ENCODE peak calls at places on chromosomes 7 and 10, in nine cellular contexts. S is aorta; G is A673; R is left ventricle myocardium inferior; P is adrenal gland; M is IMR-90; U is effector memory CD4-positive, alpha-beta T cell; Q is cardiac muscle cell; Y is body of pancreas. D is an unnamed sample. For H3K9me3, the result is how much of the 10 kb centered on the place peaks cover.

GRCh38 chr10:61733358-61733940 is 70.7 kb downstream of the CABCOCO1 start:
- DNase-seq in Y (peak), U (no peak), Q (peak), S (no peak), P (peak), G (peak), R (no peak), M (peak), D (peak)

GRCh38 chr7:29457141-29457561 is 106.5 kb upstream of the PRR15 start:
- DNase-seq in M (no peak), Q (no peak), G (no peak), P (no peak), Y (no peak), U (no peak), R (no peak), S (no peak), D (peak)

GRCh38 chr7:134910214-134910890 is 76.0 kb upstream of the AGBL3 start:
- DNase-seq in M (no peak), P (no peak), Y (peak), G (no peak), U (no peak), Q (no peak), S (no peak), R (no peak), D (no peak)

GRCh38 chr10:1552415-1552814 is 184.9 kb downstream of the ADARB2 start:
- DNase-seq in P (no peak), Y (no peak), R (no peak), S (no peak), U (no peak), G (no peak), Q (no peak), M (no peak), D (no peak)

GRCh38 chr10:1522237-1522636 is 215.1 kb downstream of the ADARB2 start:
- DNase-seq in R (no peak), Q (no peak), P (no peak), M (no peak), G (no peak), U (no peak), Y (no peak), S (no peak), D (no peak)

GRCh38 chr7:116683786-116684185 is 11.8 kb downstream of the MET start:
- DNase-seq in Y (no peak), P (no peak), G (no peak), R (no peak), U (no peak), Q (no peak), S (no peak), M (no peak), D (no peak)

GRCh38 chr10:92689663-92690210 is at the start of gene HHEX:
- DNase-seq in S (peak), M (peak), G (peak), Y (peak), U (no peak), P (peak), R (peak), Q (peak), D (peak)

GRCh38 chr10:124728071-124728829 is 15.9 kb downstream of the FAM53B start:
- DNase-seq in R (no peak), M (peak), Y (peak), U (no peak), P (peak), S (no peak), G (no peak), Q (peak), D (peak)

GRCh38 chr7:132065973-132066611 is 509.7 kb upstream of the PODXL start:
- DNase-seq in G (peak), Q (no peak), U (no peak), S (no peak), R (no peak), M (no peak), P (no peak), Y (no peak), D (peak)

DNA sequence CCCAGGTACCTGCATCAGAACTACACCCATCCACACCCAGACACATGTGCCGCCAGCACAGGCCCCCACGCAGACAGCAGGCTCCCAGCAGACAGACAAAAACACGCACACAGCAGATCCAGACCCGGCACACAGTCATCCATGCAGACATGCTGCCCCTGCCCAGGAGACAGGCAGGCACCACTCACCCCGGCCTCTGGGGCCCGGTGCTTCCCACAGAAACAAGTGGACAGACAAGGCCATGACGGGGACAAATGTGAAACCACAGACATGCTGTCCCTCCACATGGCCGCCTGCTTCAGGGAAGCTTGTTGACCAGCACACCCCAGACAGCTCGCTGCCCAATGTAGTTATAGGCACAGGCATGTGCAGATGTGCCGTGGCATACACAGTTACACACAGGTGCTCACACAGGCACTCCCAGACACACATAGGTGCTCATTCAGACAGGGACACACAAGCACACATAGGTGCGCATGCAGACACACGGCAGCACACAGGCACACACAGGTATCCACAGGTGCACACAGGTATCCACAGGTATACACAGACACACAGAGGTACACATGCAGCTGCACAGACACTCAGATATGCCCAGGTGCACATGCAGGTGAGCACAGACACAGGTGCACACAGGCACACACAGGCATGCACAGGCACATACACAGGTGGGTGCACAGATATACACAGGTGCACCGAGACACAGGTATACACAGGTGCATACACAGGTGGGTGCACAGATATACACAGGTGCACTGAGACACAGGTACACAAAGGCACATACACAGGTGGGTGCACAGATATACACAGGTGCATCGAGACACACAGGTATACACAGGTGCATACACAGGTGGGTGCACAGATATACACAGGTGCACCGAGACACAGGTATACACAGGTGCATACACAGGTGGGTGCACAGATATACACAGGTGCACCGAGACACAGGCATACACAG is 10.5 kb upstream of the SCART1 start:
- DNase-seq in Q (no peak), R (no peak), S (peak), M (no peak), Y (no peak), P (no peak), U (no peak), G (no peak), D (no peak)
- H3K9me3 ChIP-seq in Q (under half), R (under half), S (under half), M (under half), Y (under half), P (under half), U (under half), G (under half), D (under half)

GRCh38 chr10:122115874-122116273 is 126.9 kb downstream of the TACC2 start:
- DNase-seq in U (no peak), P (no peak), M (no peak), Q (no peak), R (no peak), Y (no peak), G (no peak), S (no peak), D (no peak)

GRCh38 chr10:122112625-122113160 is 123.7 kb downstream of the TACC2 start:
- DNase-seq in Y (peak), G (peak), U (no peak), R (peak), Q (peak), M (peak), S (peak), P (peak), D (peak)

GRCh38 chr10:122113161-122113944 is 124.4 kb downstream of the TACC2 start:
- DNase-seq in U (no peak), Y (peak), P (peak), R (peak), S (peak), M (peak), Q (peak), G (peak), D (peak)

GRCh38 chr10:122116331-122116730 is 127.4 kb downstream of the TACC2 start:
- DNase-seq in G (no peak), M (peak), R (no peak), Q (peak), Y (peak), P (peak), U (no peak), S (no peak), D (peak)

DNA sequence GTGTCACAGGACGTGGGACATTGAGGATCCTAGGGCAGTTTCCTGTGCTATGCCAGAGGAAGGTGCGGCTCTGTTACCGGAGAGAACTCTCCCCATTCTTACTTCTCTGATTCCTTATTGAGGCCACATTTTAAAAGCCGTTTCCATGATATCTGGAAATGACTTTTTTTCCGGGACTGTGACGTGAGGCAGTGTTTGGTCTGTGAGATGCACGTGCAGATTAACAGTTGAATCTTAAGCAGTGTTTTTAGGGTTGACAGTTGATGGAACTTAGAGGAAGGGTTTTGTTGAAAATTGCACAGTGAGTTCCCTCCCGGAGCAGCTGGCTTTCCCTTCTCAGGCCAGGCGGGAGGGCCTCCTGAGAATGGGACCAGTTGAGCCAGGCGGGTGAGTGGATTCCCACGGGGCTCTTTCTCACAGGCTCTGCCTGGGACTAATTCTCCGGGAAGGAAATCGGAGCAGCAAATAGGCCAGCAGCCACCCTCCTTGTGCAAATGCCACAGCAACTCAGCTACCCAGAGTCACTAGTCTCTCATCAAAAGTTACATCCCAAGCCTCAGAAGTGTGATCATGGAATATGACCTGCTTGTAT is 125.3 kb downstream of the TACC2 start:
- DNase-seq in Q (no peak), S (no peak), Y (no peak), M (peak), P (peak), G (no peak), R (no peak), U (no peak), D (peak)
- H3K27ac ChIP-seq in Q (peak), S (peak), Y (peak), M (peak), P (peak), G (no peak), R (peak), U (no peak), D (peak)

GRCh38 chr10:128491686-128492085 is 365.5 kb upstream of the MKI67 start:
- DNase-seq in Q (no peak), G (no peak), U (no peak), M (no peak), P (no peak), S (no peak), Y (no peak), R (no peak), D (no peak)

GRCh38 chr10:128498378-128498730 is 372.1 kb upstream of the MKI67 start:
- DNase-seq in Q (no peak), G (no peak), P (no peak), M (no peak), R (no peak), S (no peak), Y (no peak), U (no peak), D (no peak)

GRCh38 chr10:128497660-128498377 is 371.6 kb upstream of the MKI67 start:
- DNase-seq in Q (no peak), M (no peak), U (no peak), R (no peak), S (no peak), P (no peak), G (no peak), Y (no peak), D (no peak)

GRCh38 chr10:128493811-128494210 is 367.6 kb upstream of the MKI67 start:
- DNase-seq in P (no peak), Y (no peak), U (no peak), R (no peak), Q (no peak), G (no peak), S (no peak), M (no peak), D (no peak)

DNA sequence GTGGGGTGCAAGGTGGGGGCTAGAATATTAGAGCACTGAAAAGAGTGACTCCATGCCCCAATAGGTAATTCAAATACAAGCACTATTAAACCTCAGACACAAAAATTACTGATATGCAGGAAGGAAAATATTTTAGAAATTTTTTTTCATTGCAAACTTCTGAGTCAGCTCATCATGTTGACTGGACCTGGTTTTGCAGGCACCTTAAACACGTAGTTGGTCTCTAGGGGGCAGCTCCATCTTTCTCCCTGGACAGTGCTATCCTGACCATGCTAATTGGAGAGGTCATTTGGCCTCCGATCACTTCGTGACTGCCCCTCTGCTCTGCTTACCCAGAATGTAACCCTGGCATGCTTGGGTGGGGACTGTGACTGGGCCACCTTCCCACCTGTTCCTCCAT is 368.4 kb upstream of the MKI67 start:
- DNase-seq in P (no peak), S (no peak), Y (no peak), Q (no peak), G (no peak), R (no peak), M (no peak), U (no peak), D (no peak)
- H3K9me3 ChIP-seq in P (under half), S (under half), Y (under half), Q (under half), G (under half), R (under half), M (half or more), U (under half), D (under half)

GRCh38 chr10:130763491-130763890 is 548.0 kb downstream of the TCERG1L start:
- DNase-seq in R (no peak), S (no peak), Y (no peak), Q (no peak), G (no peak), U (no peak), M (no peak), P (no peak), D (no peak)

GRCh38 chr10:130761896-130762295 is 549.6 kb downstream of the TCERG1L start:
- DNase-seq in Q (no peak), Y (no peak), R (no peak), U (no peak), P (no peak), S (no peak), M (no peak), G (no peak), D (no peak)

GRCh38 chr10:130763071-130763470 is 548.5 kb downstream of the TCERG1L start:
- DNase-seq in R (no peak), M (no peak), S (no peak), P (no peak), G (no peak), Y (no peak), Q (no peak), U (no peak), D (no peak)

GRCh38 chr10:130762481-130762880 is 549.0 kb downstream of the TCERG1L start:
- DNase-seq in U (no peak), M (no peak), S (no peak), R (no peak), Y (no peak), Q (no peak), G (no peak), P (no peak), D (no peak)

DNA sequence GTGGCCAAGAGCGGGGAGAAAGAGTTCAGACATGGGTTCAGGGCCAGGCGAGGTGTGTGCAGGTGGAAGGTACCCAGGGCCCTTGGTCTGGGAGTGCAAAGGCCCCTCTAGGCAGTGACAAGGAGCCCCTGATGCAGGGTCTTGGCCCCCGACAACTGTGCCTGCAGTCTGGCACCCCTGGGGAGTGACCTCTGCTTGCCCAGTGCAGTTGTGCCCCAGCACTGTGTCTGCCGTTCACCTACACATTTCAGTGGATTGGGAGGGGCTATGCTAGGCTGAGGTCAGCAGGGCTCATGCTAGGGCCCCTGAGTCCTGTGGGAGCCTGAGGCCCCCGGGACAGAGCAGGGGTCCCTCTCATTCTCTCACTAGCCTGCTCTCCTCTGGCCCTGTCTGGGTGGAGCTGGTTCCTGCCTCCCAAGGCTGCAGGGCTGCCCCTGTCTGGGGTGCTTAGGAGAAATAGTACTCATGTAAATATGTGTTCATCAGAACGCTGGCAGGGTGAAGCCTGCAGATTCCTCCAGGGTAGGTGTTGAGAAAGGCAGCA is 550.4 kb downstream of the TCERG1L start:
- DNase-seq in P (no peak), R (no peak), M (no peak), Y (no peak), G (no peak), U (no peak), S (no peak), Q (no peak), D (no peak)
- H3K27ac ChIP-seq in P (no peak), R (no peak), M (no peak), Y (no peak), G (peak), U (no peak), S (no peak), Q (no peak), D (no peak)

GRCh38 chr7:32516551-32517082 is 21.3 kb downstream of the AVL9 start:
- DNase-seq in G (no peak), R (no peak), Q (peak), U (no peak), S (no peak), P (peak), M (no peak), Y (no peak), D (peak)
- H3K9me3 ChIP-seq in G (under half), R (under half), Q (under half), U (under half), S (under half), P (under half), M (under half), Y (under half), D (under half)

DNA sequence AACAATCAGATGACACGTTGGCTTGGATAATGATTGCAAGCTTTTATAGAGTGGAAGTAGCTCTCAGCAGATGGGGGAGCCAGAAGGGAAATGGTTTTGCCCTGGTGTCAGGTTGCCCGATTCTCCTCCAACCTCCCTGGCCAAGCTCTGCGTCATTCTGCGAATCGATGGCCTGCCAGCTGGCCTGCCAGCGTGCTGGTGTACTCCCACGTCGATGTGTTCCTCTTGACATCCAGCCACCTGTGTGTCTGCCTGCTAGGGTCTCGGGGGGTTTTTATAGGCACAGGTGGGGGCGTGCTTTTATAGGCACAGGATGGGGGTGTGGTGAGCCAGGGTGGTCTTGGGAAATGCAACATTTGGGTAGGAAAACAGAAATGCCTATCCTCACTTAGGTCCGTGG is 4.6 kb downstream of the NET1 start:
- DNase-seq in U (no peak), P (no peak), S (peak), G (no peak), R (no peak), M (no peak), Y (no peak), Q (no peak), D (no peak)
- H3K27ac ChIP-seq in U (no peak), P (no peak), S (no peak), G (no peak), R (no peak), M (no peak), Y (no peak), Q (no peak), D (no peak)

GRCh38 chr10:121627810-121628209 is 29.6 kb upstream of the FGFR2 start:
- DNase-seq in M (no peak), U (no peak), P (no peak), Y (no peak), Q (no peak), R (no peak), S (no peak), G (no peak), D (peak)

GRCh38 chr10:121633056-121633455 is 34.8 kb upstream of the FGFR2 start:
- DNase-seq in S (no peak), Y (no peak), R (no peak), U (no peak), P (no peak), G (no peak), Q (no peak), M (no peak), D (no peak)

GRCh38 chr10:121628859-121629258 is 30.6 kb upstream of the FGFR2 start:
- DNase-seq in Q (no peak), M (no peak), G (no peak), S (no peak), Y (no peak), P (no peak), R (no peak), U (no peak), D (no peak)

GRCh38 chr10:121631296-121631695 is 33.1 kb upstream of the FGFR2 start:
- DNase-seq in U (no peak), Y (no peak), Q (no peak), R (no peak), M (no peak), P (no peak), G (no peak), S (no peak), D (no peak)
- H3K9me3 ChIP-seq in U (under half), Y (under half), Q (under half), R (under half), M (under half), P (under half), G (under half), S (under half), D (under half)

GRCh38 chr10:103666109-103666508 is 172.6 kb downstream of the NEURL1 start:
- DNase-seq in P (peak), S (no peak), Y (peak), M (peak), G (peak), R (no peak), Q (peak), U (no peak), D (peak)

GRCh38 chr10:103661951-103662405 is 168.5 kb downstream of the NEURL1 start:
- DNase-seq in Y (no peak), G (no peak), U (no peak), P (no peak), R (no peak), Q (no peak), M (no peak), S (no peak), D (peak)

GRCh38 chr10:103661198-103661950 is 167.9 kb downstream of the NEURL1 start:
- DNase-seq in Q (peak), P (peak), M (peak), R (peak), U (peak), S (peak), G (peak), Y (peak), D (peak)

GRCh38 chr10:103665439-103665838 is 171.9 kb downstream of the NEURL1 start:
- DNase-seq in Q (no peak), M (no peak), G (no peak), R (peak), Y (no peak), S (no peak), U (no peak), P (peak), D (peak)

GRCh38 chr10:103663802-103664201 is 170.3 kb downstream of the NEURL1 start:
- DNase-seq in G (peak), R (peak), P (no peak), M (no peak), S (peak), Y (peak), U (no peak), Q (no peak), D (peak)
- H3K27ac ChIP-seq in G (peak), R (peak), P (no peak), M (no peak), S (no peak), Y (peak), U (no peak), Q (peak), D (peak)